ENCODE peak calls at places on chromosome 5, in seven cellular contexts. R is A549, O is transverse colon, Y is sigmoid colon, J is heart left ventricle, S is Peyer's patch, U is uterus. I is an unnamed sample.

GRCh38 chr5:154164182-154164581 is 26.4 kb upstream of the GALNT10 start:
- DNase-seq in R (no peak), O (no peak), Y (no peak), J (no peak), S (no peak), U (no peak), I (no peak)

GRCh38 chr5:176800024-176800423 is 10.3 kb upstream of the UNC5A start:
- DNase-seq in R (no peak), O (no peak), Y (no peak), J (no peak), S (no peak), U (no peak), I (no peak)

GRCh38 chr5:32029291-32029690 is 144.8 kb downstream of the GOLPH3 start:
- DNase-seq in R (no peak), O (no peak), Y (no peak), J (no peak), S (no peak), U (no peak), I (peak; percentile 54)

GRCh38 chr5:59285300-59286017 is 608.1 kb downstream of the PDE4D start:
- DNase-seq in R (no peak), O (no peak), Y (no peak), J (no peak), S (no peak), U (no peak), I (no peak)

GRCh38 chr5:51484326-51484725 is 101.1 kb downstream of the ISL1 start:
- DNase-seq in R (no peak), O (no peak), Y (no peak), J (no peak), S (no peak), U (no peak), I (no peak)

GRCh38 chr5:14893351-14893750 is 21.8 kb upstream of the ANKH start:
- DNase-seq in R (no peak), O (no peak), Y (no peak), J (no peak), S (no peak), U (no peak), I (no peak)

GRCh38 chr5:14615365-14615764 is 33.8 kb downstream of the OTULINL start:
- DNase-seq in R (no peak), O (no peak), Y (no peak), J (no peak), S (no peak), U (no peak), I (no peak)

GRCh38 chr5:135977375-135977928 is 22.7 kb upstream of the LECT2 start:
- DNase-seq in R (peak; percentile 95), O (peak; percentile 78), Y (peak; percentile 80), J (peak; percentile 54), S (no peak), U (no peak), I (peak; percentile 81)

GRCh38 chr5:108382784-108383358 is 973 bp upstream of the FBXL17 start:
- DNase-seq in R (no peak), O (peak; percentile 16), Y (no peak), J (no peak), S (peak; percentile 17), U (no peak), I (peak; percentile 63)

GRCh38 chr5:141973871-141974595 is 5.1 kb downstream of the RNF14 start:
- DNase-seq in R (no peak), O (no peak), Y (no peak), J (no peak), S (no peak), U (no peak), I (no peak)
- H3K4me3 ChIP-seq in R (no peak overlapping the region), O (no peak overlapping the region), Y (no peak overlapping the region), J (no peak overlapping the region), S (no peak overlapping the region), U (no peak overlapping the region), I (no peak overlapping the region)

DNA sequence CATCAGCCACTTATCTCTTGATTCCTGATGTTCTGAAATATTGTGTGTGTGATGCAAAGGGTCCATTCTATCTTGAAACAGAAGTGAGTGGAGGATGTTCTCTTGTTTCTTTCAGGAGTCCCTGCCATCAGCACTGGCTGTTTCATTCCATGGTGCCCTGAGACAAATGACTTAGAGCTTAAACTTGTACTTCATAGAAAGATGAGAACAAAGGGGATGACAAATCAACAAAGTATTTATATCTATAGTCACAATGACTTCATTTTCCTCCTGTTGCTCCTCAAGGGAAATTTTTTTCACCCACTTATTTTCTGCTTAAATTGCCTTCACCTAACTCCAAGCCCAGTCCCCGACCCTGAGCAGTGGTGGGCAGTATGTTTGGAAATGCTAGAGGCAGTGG is 171.6 kb downstream of the TARS1 start:
- DNase-seq in R (no peak), O (no peak), Y (no peak), J (no peak), S (no peak), U (no peak), I (no peak)
- TF ChIP-seq POLR2A in R (no peak), O (no peak), Y (no peak), J (no peak), S (no peak), U (no peak), I (no peak)

GRCh38 chr5:115962565-115963402 is 509 bp downstream of the LVRN start:
- DNase-seq in R (no peak), O (peak; percentile 7), Y (peak; percentile 65), J (peak; percentile 10), S (no peak), U (no peak), I (no peak)
- H3K4me3 ChIP-seq in R (peak overlapping the region; percentile 21), O (peak overlapping the region; percentile 45), Y (peak overlapping the region; percentile 31), J (no peak overlapping the region), S (peak overlapping the region; percentile 40), U (peak overlapping the region; percentile 28), I (no peak overlapping the region)

GRCh38 chr5:54990751-54991349 is 5.5 kb upstream of the ESM1 start:
- DNase-seq in R (no peak), O (no peak), Y (no peak), J (no peak), S (no peak), U (no peak), I (no peak)

GRCh38 chr5:54994628-54995027 is 9.2 kb upstream of the ESM1 start:
- DNase-seq in R (no peak), O (no peak), Y (no peak), J (no peak), S (no peak), U (no peak), I (no peak)

GRCh38 chr5:54995168-54995567 is 9.8 kb upstream of the ESM1 start:
- DNase-seq in R (no peak), O (no peak), Y (no peak), J (no peak), S (no peak), U (no peak), I (no peak)

GRCh38 chr5:54991446-54991845 is 6.1 kb upstream of the ESM1 start:
- DNase-seq in R (no peak), O (no peak), Y (no peak), J (no peak), S (no peak), U (no peak), I (no peak)

GRCh38 chr5:54993318-54993717 is 7.9 kb upstream of the ESM1 start:
- DNase-seq in R (no peak), O (no peak), Y (no peak), J (no peak), S (no peak), U (no peak), I (no peak)
- TF ChIP-seq POLR2A in R (no peak), O (no peak), Y (no peak), J (no peak), S (no peak), U (no peak), I (no peak)

DNA sequence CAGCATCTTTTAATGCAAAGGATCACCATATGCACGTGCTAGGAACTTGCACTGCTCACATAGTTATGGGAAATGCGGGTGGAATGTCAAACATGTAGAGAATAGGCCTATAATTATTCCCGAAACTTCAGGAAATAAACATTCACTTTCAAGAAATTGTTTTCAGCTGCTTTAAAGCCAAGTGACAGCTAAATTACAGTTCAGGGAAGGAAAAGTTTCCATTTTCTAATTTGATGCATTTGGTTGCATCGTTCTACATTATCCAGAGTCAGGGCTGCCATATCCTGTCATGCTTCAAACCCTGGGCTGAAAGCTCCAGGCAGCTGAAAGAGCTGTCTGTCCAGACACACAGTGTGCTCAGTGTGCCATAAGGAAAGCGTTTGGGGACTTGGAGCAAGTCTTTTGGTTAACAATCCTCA is 518.1 kb downstream of the CSNK1G3 start:
- DNase-seq in R (no peak), O (no peak), Y (no peak), J (no peak), S (no peak), U (no peak), I (no peak)
- H3K4me3 ChIP-seq in R (no peak overlapping the region), O (no peak overlapping the region), Y (no peak overlapping the region), J (no peak overlapping the region), S (no peak overlapping the region), U (no peak overlapping the region), I (no peak overlapping the region)

I was measured in NB4.